ENCODE peak calls at places on chromosomes 4 and X, in seven cellular contexts. One of them, this sample, is unnamed.

GRCh38 chrX:8084023-8084422 is 87.0 kb downstream of the VCX2 start:
- DNase-seq in prostate gland: no peak
- DNase-seq in astrocyte: peak; percentile 93
- DNase-seq in GM12865: no peak
- DNase-seq in AG09319: no peak
- DNase-seq in left lung: no peak
- DNase-seq in BJ: no peak
- DNase-seq in this sample: no peak

GRCh38 chrX:45322382-45322781 is 121.7 kb upstream of the DIPK2B start:
- DNase-seq in prostate gland: peak; percentile 41
- DNase-seq in astrocyte: peak; percentile 64
- DNase-seq in GM12865: peak; percentile 0
- DNase-seq in AG09319: peak; percentile 57
- DNase-seq in left lung: no peak
- DNase-seq in BJ: no peak
- DNase-seq in this sample: no peak

GRCh38 chrX:46184749-46185148 is 360.5 kb downstream of the ZNF674 start:
- DNase-seq in prostate gland: no peak
- DNase-seq in astrocyte: no peak
- DNase-seq in GM12865: no peak
- DNase-seq in AG09319: no peak
- DNase-seq in left lung: no peak
- DNase-seq in BJ: no peak
- DNase-seq in this sample: no peak

GRCh38 chr4:118224239-118224829 is 128.5 kb downstream of the PRSS12 start:
- DNase-seq in prostate gland: no peak
- DNase-seq in astrocyte: peak; percentile 53
- DNase-seq in GM12865: peak; percentile 53
- DNase-seq in AG09319: peak; percentile 38
- DNase-seq in left lung: no peak
- DNase-seq in BJ: peak; percentile 23
- DNase-seq in this sample: peak; percentile 15

GRCh38 chr4:155950461-155950860 is 3.2 kb downstream of the CTSO start:
- DNase-seq in prostate gland: no peak
- DNase-seq in astrocyte: no peak
- DNase-seq in GM12865: no peak
- DNase-seq in AG09319: no peak
- DNase-seq in left lung: no peak
- DNase-seq in BJ: no peak
- DNase-seq in this sample: no peak

GRCh38 chrX:53682885-53683555 is 3.5 kb downstream of the HUWE1 start:
- DNase-seq in prostate gland: no peak
- DNase-seq in astrocyte: peak; percentile 41
- DNase-seq in GM12865: peak; percentile 61
- DNase-seq in AG09319: no peak
- DNase-seq in left lung: no peak
- DNase-seq in BJ: no peak
- DNase-seq in this sample: peak; percentile 9

GRCh38 chrX:69133561-69134542 is 31.4 kb downstream of the PJA1 start:
- DNase-seq in prostate gland: peak; percentile 4
- DNase-seq in astrocyte: peak; percentile 69
- DNase-seq in GM12865: peak; percentile 13
- DNase-seq in AG09319: no peak
- DNase-seq in left lung: no peak
- DNase-seq in BJ: no peak
- DNase-seq in this sample: no peak

GRCh38 chr4:124713213-124713592 is 671 bp upstream of the ANKRD50 start:
- DNase-seq in prostate gland: peak; percentile 13
- DNase-seq in astrocyte: peak; percentile 73
- DNase-seq in GM12865: peak; percentile 62
- DNase-seq in AG09319: peak; percentile 61
- DNase-seq in left lung: peak; percentile 78
- DNase-seq in BJ: peak; percentile 24
- DNase-seq in this sample: peak; percentile 39

GRCh38 chr4:39658756-39659155 is 20.1 kb upstream of the SMIM14 start:
- DNase-seq in prostate gland: no peak
- DNase-seq in astrocyte: no peak
- DNase-seq in GM12865: no peak
- DNase-seq in AG09319: no peak
- DNase-seq in left lung: no peak
- DNase-seq in BJ: no peak
- DNase-seq in this sample: no peak

GRCh38 chrX:135477576-135477975 is 42.9 kb upstream of the INTS6L start:
- DNase-seq in prostate gland: peak; percentile 66
- DNase-seq in astrocyte: peak; percentile 44
- DNase-seq in GM12865: peak; percentile 42
- DNase-seq in AG09319: peak; percentile 15
- DNase-seq in left lung: peak; percentile 60
- DNase-seq in BJ: no peak
- DNase-seq in this sample: peak; percentile 5
- TF ChIP-seq CTCF in prostate gland: no peak
- TF ChIP-seq CTCF in astrocyte: peak; percentile 24
- TF ChIP-seq CTCF in GM12865: peak; percentile 39
- TF ChIP-seq CTCF in AG09319: peak; percentile 8
- TF ChIP-seq CTCF in left lung: no peak
- TF ChIP-seq CTCF in BJ: peak; percentile 33
- TF ChIP-seq CTCF in this sample: peak; percentile 4

GRCh38 chrX:41459714-41460113 is 12.6 kb downstream of the NYX start:
- DNase-seq in prostate gland: no peak
- DNase-seq in astrocyte: no peak
- DNase-seq in GM12865: no peak
- DNase-seq in AG09319: no peak
- DNase-seq in left lung: no peak
- DNase-seq in BJ: no peak
- DNase-seq in this sample: no peak

GRCh38 chrX:41452565-41452964 is 5.4 kb downstream of the NYX start:
- DNase-seq in prostate gland: no peak
- DNase-seq in astrocyte: no peak
- DNase-seq in GM12865: no peak
- DNase-seq in AG09319: no peak
- DNase-seq in left lung: no peak
- DNase-seq in BJ: no peak
- DNase-seq in this sample: no peak

GRCh38 chrX:41452972-41453371 is 5.8 kb downstream of the NYX start:
- DNase-seq in prostate gland: no peak
- DNase-seq in astrocyte: peak; percentile 80
- DNase-seq in GM12865: no peak
- DNase-seq in AG09319: peak; percentile 52
- DNase-seq in left lung: no peak
- DNase-seq in BJ: peak; percentile 32
- DNase-seq in this sample: no peak

DNA sequence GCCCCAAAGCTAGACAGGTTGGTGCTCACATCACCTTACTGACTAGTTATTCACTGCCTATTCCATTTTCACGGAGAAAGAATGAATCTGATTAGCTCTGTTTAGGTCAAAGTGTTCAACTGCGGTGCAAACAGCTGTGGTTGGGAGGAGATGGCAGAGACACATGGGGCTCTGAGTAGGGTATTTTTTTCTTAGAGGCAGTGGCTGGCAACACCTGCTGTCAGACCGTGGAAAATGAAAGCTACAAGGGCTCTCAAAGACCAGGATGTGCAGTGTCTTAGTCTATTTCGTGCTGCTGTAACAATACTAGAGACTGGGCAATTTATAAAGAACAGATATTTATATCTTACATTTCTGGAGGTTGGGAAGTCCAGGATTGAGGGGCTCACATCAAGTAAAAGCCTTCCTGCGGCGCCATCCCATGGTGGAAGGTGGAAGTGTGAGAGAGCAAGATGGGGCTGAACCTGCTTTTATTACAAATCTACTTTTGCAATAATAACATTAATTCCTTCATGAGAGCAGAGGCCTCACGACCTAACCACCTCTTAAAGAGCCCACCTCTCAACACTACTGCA is 10.6 kb downstream of the NYX start:
- DNase-seq in prostate gland: no peak
- DNase-seq in astrocyte: no peak
- DNase-seq in GM12865: no peak
- DNase-seq in AG09319: no peak
- DNase-seq in left lung: no peak
- DNase-seq in BJ: no peak
- DNase-seq in this sample: peak; percentile 26
- TF ChIP-seq CTCF in prostate gland: no peak
- TF ChIP-seq CTCF in astrocyte: peak; percentile 3
- TF ChIP-seq CTCF in GM12865: no peak
- TF ChIP-seq CTCF in AG09319: peak; percentile 6
- TF ChIP-seq CTCF in left lung: no peak
- TF ChIP-seq CTCF in BJ: no peak
- TF ChIP-seq CTCF in this sample: no peak

GRCh38 chr4:142211444-142211843 is 575.1 kb downstream of the IL15 start:
- DNase-seq in prostate gland: no peak
- DNase-seq in astrocyte: no peak
- DNase-seq in GM12865: no peak
- DNase-seq in AG09319: no peak
- DNase-seq in left lung: no peak
- DNase-seq in BJ: no peak
- DNase-seq in this sample: no peak
- TF ChIP-seq CTCF in prostate gland: no peak
- TF ChIP-seq CTCF in astrocyte: no peak
- TF ChIP-seq CTCF in GM12865: no peak
- TF ChIP-seq CTCF in AG09319: no peak
- TF ChIP-seq CTCF in left lung: no peak
- TF ChIP-seq CTCF in BJ: no peak
- TF ChIP-seq CTCF in this sample: no peak

DNA sequence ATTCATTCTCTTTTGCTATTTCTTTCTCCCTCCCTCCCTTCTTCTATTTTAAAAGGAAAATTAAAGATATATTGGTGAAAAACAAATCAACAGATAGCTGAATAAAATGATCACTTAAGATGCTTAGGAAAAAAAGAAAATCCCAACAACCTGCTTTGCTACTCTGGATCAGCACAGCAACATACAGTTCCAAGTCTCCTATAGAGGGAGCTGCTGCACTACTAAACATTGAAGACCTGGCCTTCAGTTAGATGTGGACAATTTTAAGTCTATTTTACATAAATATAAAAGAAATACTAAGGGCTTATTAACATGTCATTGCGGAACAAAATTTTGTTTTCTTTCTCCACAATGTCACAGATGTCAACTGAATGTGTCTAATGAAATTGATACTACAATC is 226.4 kb downstream of the MAGEB5 start:
- DNase-seq in prostate gland: no peak
- DNase-seq in astrocyte: no peak
- DNase-seq in GM12865: no peak
- DNase-seq in AG09319: no peak
- DNase-seq in left lung: no peak
- DNase-seq in BJ: no peak
- DNase-seq in this sample: no peak
- TF ChIP-seq CTCF in prostate gland: no peak
- TF ChIP-seq CTCF in astrocyte: peak; percentile 15
- TF ChIP-seq CTCF in GM12865: no peak
- TF ChIP-seq CTCF in AG09319: peak; percentile 33
- TF ChIP-seq CTCF in left lung: no peak
- TF ChIP-seq CTCF in BJ: peak; percentile 39
- TF ChIP-seq CTCF in this sample: no peak

DNA sequence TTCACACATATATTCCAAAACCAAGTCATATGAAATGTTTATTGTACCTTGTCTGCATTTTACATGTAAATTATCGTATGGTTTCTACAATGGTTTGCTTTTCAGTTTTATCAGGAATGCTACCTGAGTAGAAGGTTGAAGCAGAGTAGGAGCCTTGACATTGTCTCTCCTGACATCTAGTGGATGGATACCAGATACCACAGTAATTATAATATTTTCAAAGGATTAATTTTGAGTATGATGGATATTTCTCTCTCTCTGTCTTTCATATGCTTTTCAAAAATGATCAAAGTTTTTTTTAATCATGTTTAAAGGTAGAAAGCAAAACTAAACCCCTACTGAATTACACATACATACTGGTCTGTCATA is 109.4 kb upstream of the KLHL13 start:
- DNase-seq in prostate gland: no peak
- DNase-seq in astrocyte: peak; percentile 14
- DNase-seq in GM12865: no peak
- DNase-seq in AG09319: no peak
- DNase-seq in left lung: no peak
- DNase-seq in BJ: no peak
- DNase-seq in this sample: peak; percentile 25
- TF ChIP-seq CTCF in prostate gland: no peak
- TF ChIP-seq CTCF in astrocyte: peak; percentile 36
- TF ChIP-seq CTCF in GM12865: peak; percentile 37
- TF ChIP-seq CTCF in AG09319: peak; percentile 41
- TF ChIP-seq CTCF in left lung: no peak
- TF ChIP-seq CTCF in BJ: peak; percentile 31
- TF ChIP-seq CTCF in this sample: peak; percentile 6

DNA sequence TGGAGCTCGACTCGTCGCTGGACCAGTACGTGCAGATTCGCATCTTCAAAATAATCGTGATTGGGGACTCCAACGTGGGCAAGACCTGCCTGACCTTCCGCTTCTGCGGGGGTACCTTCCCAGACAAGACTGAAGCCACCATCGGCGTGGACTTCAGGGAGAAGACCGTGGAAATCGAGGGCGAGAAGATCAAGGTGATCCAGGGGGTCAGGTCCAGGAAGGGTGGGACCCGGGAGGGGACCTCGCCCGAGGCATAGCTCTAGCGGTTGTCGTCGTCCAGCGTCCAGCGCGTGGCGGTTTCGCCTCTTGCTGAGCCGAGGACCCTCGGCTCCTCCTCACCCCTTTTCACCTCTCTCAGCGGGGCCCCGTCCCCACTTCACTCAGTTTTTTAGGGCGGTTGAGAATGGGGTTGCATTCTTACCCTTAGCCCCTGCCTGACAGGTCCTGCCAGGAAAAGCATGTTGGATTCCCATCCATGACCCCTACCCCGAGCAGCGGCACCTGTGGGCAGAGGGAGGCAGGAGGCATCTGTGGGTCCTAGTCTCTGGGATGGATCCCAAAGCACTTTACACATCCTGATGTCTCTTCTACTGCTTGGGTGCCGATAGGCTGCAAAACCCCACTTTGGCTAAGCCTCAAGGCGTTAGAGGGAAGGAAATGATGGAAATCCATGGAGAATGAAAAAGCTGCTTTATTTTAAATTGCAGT is 519 bp downstream of the RAB33A start:
- DNase-seq in prostate gland: no peak
- DNase-seq in astrocyte: no peak
- DNase-seq in GM12865: no peak
- DNase-seq in AG09319: no peak
- DNase-seq in left lung: no peak
- DNase-seq in BJ: no peak
- DNase-seq in this sample: no peak
- TF ChIP-seq CTCF in prostate gland: no peak
- TF ChIP-seq CTCF in astrocyte: no peak
- TF ChIP-seq CTCF in GM12865: no peak
- TF ChIP-seq CTCF in AG09319: no peak
- TF ChIP-seq CTCF in left lung: no peak
- TF ChIP-seq CTCF in BJ: no peak
- TF ChIP-seq CTCF in this sample: no peak